ENCODE peak calls at places on chromosome 1, in ten cellular contexts. U is adrenal gland, D is A549, B is spleen, Z is stomach, O is uterus, X is IMR-90, N is transverse colon, P is ovary, J is esophagus squamous epithelium. M is an unnamed sample.

GRCh38 chr1:230682274-230682673 is 31.6 kb downstream of the AGT start:
- DNase-seq in U (peak), D (no peak), B (no peak), Z (no peak), O (no peak), X (no peak), N (no peak), P (no peak), J (no peak), M (no peak)

GRCh38 chr1:6471969-6472368 is 6.0 kb upstream of the TNFRSF25 start:
- DNase-seq in U (no peak), D (no peak), B (no peak), Z (peak), O (no peak), X (no peak), N (peak), P (no peak), J (no peak), M (peak)

GRCh38 chr1:51572365-51572764 is 44.5 kb upstream of the OSBPL9 start:
- DNase-seq in U (no peak), D (no peak), B (no peak), Z (no peak), O (no peak), X (no peak), N (no peak), P (no peak), J (no peak), M (no peak)

GRCh38 chr1:18927654-18928272 is 25.4 kb upstream of the ALDH4A1 start:
- DNase-seq in U (no peak), D (no peak), B (no peak), Z (no peak), O (no peak), X (peak), N (no peak), P (no peak), J (no peak), M (no peak)

GRCh38 chr1:181587870-181588438 is 104.6 kb downstream of the CACNA1E start:
- DNase-seq in U (no peak), D (no peak), B (no peak), Z (no peak), O (no peak), X (no peak), N (no peak), P (no peak), J (no peak), M (no peak)

GRCh38 chr1:82934069-82934468 is 1064.9 kb downstream of the TTLL7 start:
- DNase-seq in U (peak), D (no peak), B (no peak), Z (no peak), O (no peak), X (no peak), N (no peak), P (no peak), J (no peak), M (no peak)

GRCh38 chr1:40389871-40390560 is 16.5 kb downstream of the SMAP2 start:
- DNase-seq in U (no peak), D (peak), B (no peak), Z (peak), O (no peak), X (peak), N (peak), P (no peak), J (no peak), M (no peak)

GRCh38 chr1:197884173-197884572 is 18.3 kb upstream of the C1orf53 start:
- DNase-seq in U (no peak), D (no peak), B (no peak), Z (peak), O (no peak), X (no peak), N (no peak), P (no peak), J (no peak), M (peak)

GRCh38 chr1:87451229-87451900 is 122.7 kb downstream of the LMO4 start:
- DNase-seq in U (no peak), D (no peak), B (no peak), Z (no peak), O (no peak), X (peak), N (no peak), P (no peak), J (no peak), M (no peak)

GRCh38 chr1:29368936-29369932 is 132.9 kb downstream of the PTPRU start:
- DNase-seq in U (no peak), D (no peak), B (no peak), Z (no peak), O (no peak), X (no peak), N (no peak), P (no peak), J (no peak), M (peak)

GRCh38 chr1:145695781-145696629 is 11.2 kb downstream of the PDZK1 start:
- DNase-seq in U (no peak), D (no peak), B (no peak), Z (no peak), O (no peak), X (no peak), N (no peak), P (no peak), J (no peak), M (no peak)

GRCh38 chr1:156860113-156860638 is 489 bp upstream of the NTRK1 start:
- DNase-seq in U (peak), D (peak), B (peak), Z (peak), O (peak), X (peak), N (peak), P (no peak), J (no peak), M (no peak)

GRCh38 chr1:229664133-229664689 is 38.2 kb downstream of the URB2 start:
- DNase-seq in U (no peak), D (no peak), B (peak), Z (peak), O (no peak), X (peak), N (peak), P (no peak), J (no peak), M (peak)

GRCh38 chr1:93448983-93449805 is 1.3 kb downstream of the FNBP1L start:
- DNase-seq in U (no peak), D (peak), B (no peak), Z (peak), O (no peak), X (peak), N (peak), P (no peak), J (no peak), M (no peak)

GRCh38 chr1:55375617-55376258 is 160.6 kb upstream of the USP24 start:
- DNase-seq in U (no peak), D (peak), B (no peak), Z (no peak), O (peak), X (peak), N (peak), P (peak), J (no peak), M (no peak)

GRCh38 chr1:12184008-12184681 is 17.4 kb downstream of the TNFRSF1B start:
- DNase-seq in U (peak), D (no peak), B (peak), Z (peak), O (peak), X (peak), N (peak), P (peak), J (no peak), M (peak)

GRCh38 chr1:8873506-8874229 is 4.8 kb downstream of the ENO1 start:
- DNase-seq in U (peak), D (peak), B (peak), Z (peak), O (peak), X (peak), N (peak), P (peak), J (peak), M (peak)
- TF ChIP-seq POLR2A in U (no peak), D (no peak), B (no peak), Z (no peak), O (no peak), X (peak), N (peak), P (no peak), J (no peak), M (no peak)

DNA sequence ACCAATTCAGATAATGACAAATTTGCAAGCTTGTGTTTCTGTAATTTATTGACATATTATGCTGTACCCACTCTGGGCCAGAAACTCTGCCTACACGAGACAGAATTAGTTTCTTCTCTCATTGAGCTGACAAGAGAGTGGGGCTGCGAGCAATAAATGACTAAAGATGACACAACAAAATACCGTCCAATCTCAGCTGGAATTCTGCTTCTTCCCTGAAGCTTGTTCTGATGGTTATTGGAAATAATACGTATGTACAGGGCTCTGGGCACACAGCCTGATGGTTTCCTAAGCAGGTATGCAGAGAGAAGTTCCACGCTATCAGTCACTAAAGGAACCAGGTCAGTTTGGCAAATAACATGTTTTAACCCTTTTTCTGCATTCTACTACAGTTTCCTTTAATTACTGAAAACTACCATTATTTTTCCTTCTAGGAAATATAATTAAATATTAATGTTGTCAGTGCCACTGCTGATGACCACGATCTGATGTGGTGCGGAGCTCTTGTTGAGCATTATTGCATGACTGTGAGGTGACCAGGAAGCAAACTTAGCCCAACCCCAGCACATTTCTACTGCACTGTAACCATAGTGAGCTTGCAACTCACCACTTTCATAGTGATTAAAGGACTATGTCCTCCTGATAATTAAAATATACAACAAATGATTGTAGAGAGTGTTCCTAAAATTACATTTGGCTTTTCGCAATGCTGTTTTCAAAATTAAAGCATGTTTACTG is 221.4 kb upstream of the L1TD1 start:
- DNase-seq in U (no peak), D (no peak), B (no peak), Z (no peak), O (no peak), X (no peak), N (no peak), P (no peak), J (no peak), M (no peak)
- H3K4me3 ChIP-seq in U (no peak), D (no peak), B (no peak), Z (no peak), O (no peak), X (no peak), N (no peak), P (no peak), J (no peak), M (no peak)

GRCh38 chr1:66315675-66316074 is 218.3 kb upstream of the SGIP1 start:
- DNase-seq in U (no peak), D (peak), B (no peak), Z (no peak), O (no peak), X (peak), N (no peak), P (no peak), J (no peak), M (no peak)
- H3K27ac ChIP-seq in U (no peak), D (peak), B (no peak), Z (peak), O (no peak), X (no peak), N (peak), P (no peak), J (no peak), M (peak)

DNA sequence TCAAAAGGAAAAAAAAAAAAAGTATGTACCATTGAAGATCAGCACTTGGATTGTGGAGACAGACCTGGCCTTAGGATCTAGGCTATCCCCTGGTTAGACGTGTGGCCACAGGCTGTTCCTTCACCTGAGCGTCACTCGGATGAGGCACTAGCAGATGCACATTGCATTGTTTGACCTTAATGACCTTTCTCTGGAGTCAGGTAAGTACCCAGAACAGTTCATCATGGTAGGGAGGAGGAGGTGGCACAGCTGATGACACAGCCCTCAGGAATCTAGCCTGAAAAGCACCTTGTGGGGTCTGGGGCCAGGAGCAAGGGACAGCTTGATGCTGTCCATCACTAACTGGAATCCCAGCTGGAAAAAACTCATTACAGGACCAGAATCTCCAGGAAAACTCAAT is 21.2 kb downstream of the NECAP2 start:
- DNase-seq in U (no peak), D (no peak), B (peak), Z (no peak), O (no peak), X (no peak), N (no peak), P (no peak), J (no peak), M (no peak)
- TF ChIP-seq POLR2A in U (no peak), D (no peak), B (no peak), Z (no peak), O (no peak), X (no peak), N (no peak), P (no peak), J (no peak), M (no peak)

DNA sequence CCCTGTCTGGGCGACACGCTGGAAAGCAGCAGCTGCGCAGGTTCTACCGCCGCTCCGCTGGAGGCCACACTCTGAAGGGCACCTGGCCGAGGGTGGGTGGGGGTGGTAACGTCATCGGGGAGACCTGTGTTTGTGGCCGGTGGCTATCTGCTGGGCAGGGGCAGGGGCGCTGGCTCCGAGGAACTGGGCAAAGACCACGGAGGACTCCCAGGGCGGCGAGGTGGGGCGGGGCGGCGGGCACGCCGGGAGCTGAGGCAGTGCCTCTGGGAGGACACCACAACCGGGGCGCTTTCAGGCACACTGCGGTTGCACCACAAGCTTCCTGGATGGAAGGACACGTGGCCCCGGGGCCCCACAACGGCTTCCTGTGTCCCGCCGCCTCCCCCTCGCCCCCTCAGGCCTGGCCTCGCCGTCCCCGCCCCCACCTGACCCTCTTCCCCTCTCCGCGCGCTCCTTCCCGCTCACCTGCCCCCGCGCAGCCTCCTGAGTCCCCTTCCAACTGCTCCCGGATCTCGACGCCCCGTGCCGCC is 3.3 kb upstream of the DENND2D start:
- DNase-seq in U (peak), D (no peak), B (peak), Z (peak), O (peak), X (no peak), N (peak), P (peak), J (peak), M (peak)
- H3K4me3 ChIP-seq in U (peak), D (peak), B (peak), Z (peak), O (peak), X (peak), N (peak), P (peak), J (peak), M (peak)

GRCh38 chr1:170711682-170712081 is 47.8 kb downstream of the PRRX1 start:
- DNase-seq in U (no peak), D (no peak), B (no peak), Z (no peak), O (no peak), X (peak), N (no peak), P (no peak), J (no peak), M (no peak)

GRCh38 chr1:170707116-170707515 is 43.2 kb downstream of the PRRX1 start:
- DNase-seq in U (no peak), D (no peak), B (no peak), Z (no peak), O (no peak), X (no peak), N (no peak), P (no peak), J (no peak), M (no peak)

GRCh38 chr1:170704256-170704655 is 40.3 kb downstream of the PRRX1 start:
- DNase-seq in U (no peak), D (no peak), B (no peak), Z (no peak), O (no peak), X (peak), N (no peak), P (no peak), J (no peak), M (no peak)

GRCh38 chr1:170705981-170706380 is 42.0 kb downstream of the PRRX1 start:
- DNase-seq in U (no peak), D (no peak), B (no peak), Z (no peak), O (no peak), X (peak), N (no peak), P (no peak), J (no peak), M (no peak)

DNA sequence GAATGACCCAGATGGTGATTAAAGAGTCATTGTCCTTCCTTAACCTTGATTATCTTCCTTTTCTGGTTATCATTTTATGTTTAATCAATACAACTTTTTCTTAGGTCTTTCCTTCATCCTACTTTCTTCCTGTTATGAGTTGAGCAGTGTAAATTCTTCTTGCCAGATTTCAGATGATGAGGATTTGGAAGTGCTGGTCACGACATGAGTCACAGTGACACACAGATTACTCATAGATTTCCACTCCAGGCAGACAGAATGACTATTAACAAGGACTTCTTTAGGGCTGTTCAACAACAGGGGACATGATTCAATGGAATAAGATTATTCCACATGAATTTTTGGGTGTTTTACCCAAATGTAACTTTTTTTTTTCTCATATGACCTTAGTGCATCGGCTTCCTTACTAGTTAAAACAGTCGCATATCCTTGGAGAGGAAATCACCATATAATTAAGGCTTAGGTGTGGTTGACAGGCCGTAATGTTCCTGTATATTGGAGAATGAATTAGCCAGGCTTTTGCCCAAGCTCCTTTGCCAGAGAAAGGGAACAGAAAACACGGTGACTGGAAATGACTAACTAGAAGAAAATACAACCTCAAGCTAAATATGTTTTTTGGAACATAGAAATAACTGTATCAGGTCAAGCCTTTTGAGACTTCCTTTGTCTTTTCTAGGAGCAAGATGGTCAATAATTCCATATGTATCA is 44.2 kb downstream of the PRRX1 start:
- DNase-seq in U (peak), D (peak), B (no peak), Z (no peak), O (no peak), X (peak), N (no peak), P (no peak), J (no peak), M (no peak)
- H3K27ac ChIP-seq in U (peak), D (no peak), B (no peak), Z (peak), O (peak), X (no peak), N (peak), P (no peak), J (peak), M (no peak)

GRCh38 chr1:37922767-37923550 is 23.9 kb downstream of the INPP5B start:
- DNase-seq in U (no peak), D (no peak), B (peak), Z (no peak), O (no peak), X (no peak), N (no peak), P (no peak), J (no peak), M (no peak)
- TF ChIP-seq POLR2A in U (no peak), D (no peak), B (no peak), Z (no peak), O (no peak), X (no peak), N (no peak), P (no peak), J (no peak), M (no peak)